ENCODE peak calls at places on chromosomes 2 and 18, in five cellular contexts. One of them, this sample, is unnamed.

GRCh38 chr2:179263460-179264237 is 983 bp downstream of the SESTD1 start:
- DNase-seq in stomach: peak; percentile 44
- DNase-seq in caudate nucleus: no peak
- DNase-seq in effector memory CD8-positive, alpha-beta T cell: no peak
- DNase-seq in kidney tubule cell: peak; percentile 55
- DNase-seq in this sample: peak; percentile 16

GRCh38 chr2:176178271-176178806 is 10.1 kb upstream of the HOXD1 start:
- DNase-seq in caudate nucleus: no peak
- DNase-seq in kidney tubule cell: peak; percentile 66
- DNase-seq in stomach: no peak
- DNase-seq in effector memory CD8-positive, alpha-beta T cell: no peak
- DNase-seq in this sample: no peak

GRCh38 chr2:240355001-240355891 is 80.2 kb upstream of the GPC1 start:
- DNase-seq in stomach: no peak
- DNase-seq in caudate nucleus: no peak
- DNase-seq in effector memory CD8-positive, alpha-beta T cell: no peak
- DNase-seq in kidney tubule cell: peak; percentile 18
- DNase-seq in this sample: no peak

GRCh38 chr2:108267117-108267516 is 21.6 kb upstream of the SULT1C2 start:
- DNase-seq in effector memory CD8-positive, alpha-beta T cell: no peak
- DNase-seq in stomach: no peak
- DNase-seq in kidney tubule cell: peak; percentile 71
- DNase-seq in caudate nucleus: no peak
- DNase-seq in this sample: no peak

GRCh38 chr2:207970825-207971142 is 54.5 kb downstream of the PLEKHM3 start:
- DNase-seq in kidney tubule cell: no peak
- DNase-seq in effector memory CD8-positive, alpha-beta T cell: no peak
- DNase-seq in caudate nucleus: no peak
- DNase-seq in stomach: no peak
- DNase-seq in this sample: no peak

GRCh38 chr2:190137561-190137960 is 75.0 kb upstream of the MSTN start:
- DNase-seq in kidney tubule cell: no peak
- DNase-seq in caudate nucleus: no peak
- DNase-seq in effector memory CD8-positive, alpha-beta T cell: no peak
- DNase-seq in stomach: no peak
- DNase-seq in this sample: no peak

GRCh38 chr18:23871410-23871809 is 143.1 kb upstream of the TTC39C start:
- DNase-seq in effector memory CD8-positive, alpha-beta T cell: peak; percentile 73
- DNase-seq in stomach: peak; percentile 36
- DNase-seq in caudate nucleus: no peak
- DNase-seq in kidney tubule cell: peak; percentile 62
- DNase-seq in this sample: no peak

GRCh38 chr18:51342815-51343214 is 145.3 kb upstream of the MEX3C start:
- DNase-seq in caudate nucleus: no peak
- DNase-seq in stomach: no peak
- DNase-seq in effector memory CD8-positive, alpha-beta T cell: no peak
- DNase-seq in kidney tubule cell: peak; percentile 79
- DNase-seq in this sample: no peak

GRCh38 chr2:128454980-128455709 is 136.5 kb upstream of the HS6ST1 start:
- DNase-seq in caudate nucleus: no peak
- DNase-seq in effector memory CD8-positive, alpha-beta T cell: no peak
- DNase-seq in stomach: peak; percentile 22
- DNase-seq in kidney tubule cell: no peak
- DNase-seq in this sample: no peak

GRCh38 chr2:159904565-159905281 is 106.7 kb upstream of the CD302 start:
- DNase-seq in kidney tubule cell: peak; percentile 67
- DNase-seq in stomach: peak; percentile 85
- DNase-seq in caudate nucleus: peak; percentile 23
- DNase-seq in effector memory CD8-positive, alpha-beta T cell: peak; percentile 77
- DNase-seq in this sample: peak; percentile 52

GRCh38 chr2:218395826-218396687 is 3.6 kb upstream of the CTDSP1 start:
- DNase-seq in caudate nucleus: peak; percentile 91
- DNase-seq in effector memory CD8-positive, alpha-beta T cell: peak; percentile 93
- DNase-seq in stomach: peak; percentile 95
- DNase-seq in kidney tubule cell: peak; percentile 95
- DNase-seq in this sample: peak; percentile 96

GRCh38 chr2:216486708-216487107 is 11.9 kb upstream of the RPL37A start:
- DNase-seq in caudate nucleus: no peak
- DNase-seq in effector memory CD8-positive, alpha-beta T cell: no peak
- DNase-seq in stomach: no peak
- DNase-seq in kidney tubule cell: no peak
- DNase-seq in this sample: no peak

GRCh38 chr18:34738173-34738894 is 28.2 kb downstream of the DTNA start:
- DNase-seq in kidney tubule cell: peak; percentile 83
- DNase-seq in caudate nucleus: no peak
- DNase-seq in stomach: no peak
- DNase-seq in effector memory CD8-positive, alpha-beta T cell: no peak
- DNase-seq in this sample: no peak

GRCh38 chr2:47119001-47119400 is 36.1 kb downstream of the STPG4 start:
- DNase-seq in kidney tubule cell: no peak
- DNase-seq in effector memory CD8-positive, alpha-beta T cell: no peak
- DNase-seq in stomach: no peak
- DNase-seq in caudate nucleus: no peak
- DNase-seq in this sample: no peak

GRCh38 chr18:44895176-44895798 is 214.6 kb downstream of the SETBP1 start:
- DNase-seq in caudate nucleus: no peak
- DNase-seq in effector memory CD8-positive, alpha-beta T cell: no peak
- DNase-seq in kidney tubule cell: peak; percentile 85
- DNase-seq in stomach: peak; percentile 57
- DNase-seq in this sample: peak; percentile 3

GRCh38 chr18:12376034-12376717 is 851 bp downstream of the AFG3L2 start:
- DNase-seq in caudate nucleus: no peak
- DNase-seq in effector memory CD8-positive, alpha-beta T cell: peak; percentile 3
- DNase-seq in kidney tubule cell: peak; percentile 32
- DNase-seq in stomach: peak; percentile 32
- DNase-seq in this sample: no peak